ENCODE peak calls at places on chromosomes 5 and 9, in seven cellular contexts. G, K, W, L, N, X and I are unnamed samples.

GRCh38 chr5:132389453-132390286 is 20.2 kb downstream of the SLC22A5 start:
- DNase-seq in G (no peak), K (peak; percentile 88), W (no peak), L (peak; percentile 81), N (no peak), X (peak; percentile 65), I (no peak)

GRCh38 chr5:85132269-85132668 is 747.6 kb upstream of the EDIL3 start:
- DNase-seq in G (no peak), K (no peak), W (no peak), L (no peak), N (no peak), X (no peak), I (no peak)

GRCh38 chr9:112570731-112571167 is 84.1 kb downstream of the KIAA1958 start:
- DNase-seq in G (no peak), K (no peak), W (no peak), L (peak; percentile 61), N (no peak), X (no peak), I (no peak)

GRCh38 chr9:567128-567745 is 274.3 kb upstream of the DMRT1 start:
- DNase-seq in G (no peak), K (no peak), W (no peak), L (no peak), N (no peak), X (no peak), I (no peak)

GRCh38 chr5:50866415-50866814 is 200.0 kb downstream of the PARP8 start:
- DNase-seq in G (no peak), K (no peak), W (no peak), L (no peak), N (no peak), X (no peak), I (no peak)

GRCh38 chr9:110579763-110580255 is 268 bp upstream of the SVEP1 start:
- DNase-seq in G (peak; percentile 23), K (no peak), W (no peak), L (no peak), N (no peak), X (peak; percentile 70), I (no peak)

GRCh38 chr9:118689280-118689679 is 680.0 kb downstream of the BRINP1 start:
- DNase-seq in G (no peak), K (no peak), W (no peak), L (no peak), N (no peak), X (no peak), I (no peak)

GRCh38 chr5:14218011-14218410 is 74.9 kb downstream of the TRIO start:
- DNase-seq in G (no peak), K (no peak), W (no peak), L (no peak), N (no peak), X (no peak), I (no peak)

GRCh38 chr9:135980926-135981630 is 19.9 kb upstream of the UBAC1 start:
- DNase-seq in G (peak; percentile 43), K (no peak), W (no peak), L (no peak), N (no peak), X (no peak), I (no peak)

GRCh38 chr9:135976531-135976930 is 15.4 kb upstream of the UBAC1 start:
- DNase-seq in G (no peak), K (no peak), W (no peak), L (no peak), N (no peak), X (no peak), I (no peak)

GRCh38 chr9:135979472-135980166 is 18.4 kb upstream of the UBAC1 start:
- DNase-seq in G (no peak), K (no peak), W (no peak), L (no peak), N (no peak), X (no peak), I (no peak)

GRCh38 chr9:135976944-135977343 is 15.8 kb upstream of the UBAC1 start:
- DNase-seq in G (no peak), K (no peak), W (no peak), L (no peak), N (no peak), X (no peak), I (no peak)

DNA sequence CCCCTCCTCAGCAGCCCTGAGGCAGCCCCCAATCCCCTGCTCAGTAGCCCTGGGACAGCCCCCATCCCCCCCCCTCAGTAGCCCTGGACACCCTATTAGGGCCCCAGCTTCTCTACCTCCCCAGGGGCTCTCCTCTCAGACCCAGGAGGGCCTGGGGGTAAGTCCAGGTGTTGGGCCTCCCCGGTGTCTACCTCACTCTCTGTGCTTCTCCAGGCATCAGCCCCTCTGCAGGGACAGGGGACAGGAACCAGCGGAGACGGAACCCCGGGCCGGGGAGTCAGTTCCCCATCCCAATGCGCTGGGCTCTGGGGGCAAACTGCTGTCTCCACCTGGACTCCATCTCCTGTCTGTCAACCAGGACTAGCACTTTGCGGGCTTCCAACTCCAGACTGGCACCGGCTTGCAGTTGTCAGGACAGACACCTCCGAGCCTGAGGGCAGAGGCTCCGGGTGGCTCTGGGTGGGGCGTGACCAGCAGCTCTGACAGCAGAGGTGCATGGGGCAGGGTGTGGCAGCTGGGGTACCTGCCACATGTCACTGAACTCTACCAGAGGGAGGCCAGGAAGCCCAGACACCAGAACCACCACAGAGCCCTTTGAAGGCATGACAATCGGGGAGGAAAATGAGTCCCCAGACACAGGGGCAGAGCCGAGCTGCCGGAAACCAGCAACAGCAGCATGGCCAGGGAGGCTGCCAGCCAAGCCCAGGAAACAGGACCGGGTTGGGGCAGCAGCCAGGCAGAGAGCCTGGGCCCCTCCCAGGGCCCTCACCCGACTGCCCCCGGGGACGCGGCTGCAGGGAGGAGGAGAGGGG is 17.7 kb upstream of the UBAC1 start:
- DNase-seq in G (no peak), K (no peak), W (no peak), L (no peak), N (no peak), X (no peak), I (no peak)
- H3K4me3 ChIP-seq in G (no peak overlapping the region), K (no peak overlapping the region), W (no peak overlapping the region), L (no peak overlapping the region), N (no peak overlapping the region), X (no peak overlapping the region), I (no peak overlapping the region)

DNA sequence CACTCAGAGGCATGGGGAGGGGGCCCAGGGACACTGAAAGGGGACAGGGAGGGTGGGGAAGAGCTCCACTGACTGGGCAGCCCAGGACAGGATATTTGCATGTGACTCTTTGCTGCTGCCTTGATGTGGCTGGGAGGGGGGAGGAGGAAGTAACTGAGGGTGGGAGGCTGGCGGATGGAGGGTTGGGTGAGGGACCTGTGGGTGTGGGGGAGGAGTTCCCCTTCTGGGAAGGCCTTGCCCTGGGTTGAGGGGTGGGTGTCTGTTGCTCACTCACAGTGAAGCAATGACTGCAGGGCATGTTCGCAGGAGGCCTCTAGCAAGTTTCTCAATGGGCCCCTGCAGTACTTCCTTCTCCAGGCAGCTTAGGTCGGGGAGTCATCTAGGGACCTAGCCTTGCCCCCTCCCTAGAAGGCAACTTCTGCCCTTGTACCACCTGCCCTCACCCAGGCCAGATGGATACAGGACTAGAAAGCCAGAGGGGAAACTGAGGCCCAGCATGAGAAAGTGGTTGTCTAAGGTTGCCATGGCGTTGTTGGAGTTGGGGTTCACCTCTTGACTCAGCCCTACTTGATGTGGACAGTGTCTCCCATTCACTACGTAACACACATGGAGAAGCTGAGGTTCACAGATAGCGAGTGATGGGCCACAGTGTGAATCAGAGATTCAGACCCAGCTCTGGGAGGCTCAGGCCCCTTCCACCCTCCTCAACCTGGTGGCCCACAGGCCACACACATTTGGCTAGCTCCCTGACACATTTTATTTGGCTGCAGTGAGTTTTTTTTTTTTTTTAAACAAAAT is 3.0 kb downstream of the GRK6 start:
- DNase-seq in G (peak; percentile 67), K (peak; percentile 80), W (peak; percentile 66), L (no peak), N (no peak), X (peak; percentile 43), I (no peak)
- H3K4me3 ChIP-seq in G (no peak overlapping the region), K (no peak overlapping the region), W (no peak overlapping the region), L (no peak overlapping the region), N (no peak overlapping the region), X (no peak overlapping the region), I (no peak overlapping the region)

DNA sequence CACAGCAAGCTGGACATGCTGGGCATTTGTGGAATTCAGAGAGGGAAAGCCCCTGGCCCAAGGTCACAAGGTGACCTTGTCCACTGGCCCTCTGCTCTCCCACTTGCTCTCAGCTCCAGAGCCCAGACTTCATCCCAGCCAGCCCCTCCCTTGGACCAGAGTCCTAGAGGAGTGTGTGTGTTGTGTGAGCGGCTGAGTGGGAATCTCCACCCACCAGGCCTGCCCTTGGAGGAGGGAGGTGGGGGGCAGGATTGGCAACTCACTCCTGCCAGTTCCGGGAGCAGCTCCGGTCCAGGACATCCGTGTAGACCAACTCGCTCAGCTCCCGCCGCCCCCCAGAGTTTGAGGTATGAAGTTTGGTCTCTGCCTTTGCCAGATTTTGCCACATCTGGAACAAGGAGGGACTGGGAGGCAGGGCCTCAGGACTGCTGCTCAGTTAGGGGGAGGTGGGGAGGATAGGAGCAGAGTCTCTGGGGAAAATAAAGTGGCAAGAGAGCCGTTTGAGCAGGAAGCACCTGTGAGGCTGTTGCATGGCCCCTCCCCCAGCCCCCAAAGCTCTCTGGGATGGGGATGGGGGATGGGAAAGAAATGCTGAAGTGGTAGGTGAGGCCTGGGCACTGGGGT is 1.4 kb downstream of the MZB1 start:
- DNase-seq in G (no peak), K (peak; percentile 75), W (no peak), L (no peak), N (no peak), X (peak; percentile 60), I (no peak)
- H3K4me3 ChIP-seq in G (no peak overlapping the region), K (no peak overlapping the region), W (no peak overlapping the region), L (no peak overlapping the region), N (no peak overlapping the region), X (no peak overlapping the region), I (no peak overlapping the region)

DNA sequence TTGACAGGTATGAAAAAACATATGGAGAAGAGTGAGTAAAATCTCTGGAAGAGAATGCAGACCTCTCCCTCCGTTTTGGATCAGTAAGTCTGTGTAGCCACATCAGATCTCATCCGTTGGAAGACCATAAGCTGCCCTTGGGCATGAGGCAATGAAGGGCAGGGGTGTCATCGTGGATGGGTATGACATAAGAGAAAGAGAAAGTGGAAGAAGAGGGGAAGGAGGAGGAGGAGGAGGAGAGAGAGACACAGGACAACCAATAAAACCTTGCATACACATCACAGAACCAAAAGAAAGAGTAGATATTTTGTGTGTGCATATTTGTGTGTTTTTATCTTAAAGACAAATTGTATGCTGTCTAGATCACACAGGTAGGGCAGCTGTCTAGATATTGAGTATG is 50.7 kb downstream of the PRRC1 start:
- DNase-seq in G (no peak), K (no peak), W (no peak), L (no peak), N (no peak), X (no peak), I (no peak)
- H3K4me3 ChIP-seq in G (no peak overlapping the region), K (no peak overlapping the region), W (no peak overlapping the region), L (no peak overlapping the region), N (no peak overlapping the region), X (no peak overlapping the region), I (no peak overlapping the region)